ENCODE peak calls at places on chromosome 9, in six cellular contexts. H is GM23248; N is osteoblast; M is GM23338; E is coronary artery; L is CD4-positive, CD25-positive, alpha-beta regulatory T cell. F is an unnamed sample.
A peak's percentile ranks its signal among the peaks of the same experiment; 100 is the strongest.

GRCh38 chr9:87909310-87910041 is 8.3 kb upstream of the SPATA31C1 start:
- DNase-seq in H (no peak), N (no peak), M (peak; percentile 39), E (no peak), L (no peak), F (no peak)

GRCh38 chr9:130466537-130467217 is 21.9 kb downstream of the ASS1 start:
- DNase-seq in H (no peak), N (no peak), M (no peak), E (no peak), L (no peak), F (no peak)

GRCh38 chr9:68964102-68964541 is 49.8 kb downstream of the PRKACG start:
- DNase-seq in H (no peak), N (no peak), M (no peak), E (no peak), L (no peak), F (no peak)

GRCh38 chr9:33908749-33909148 is 91.8 kb downstream of the UBE2R2 start:
- DNase-seq in H (no peak), N (no peak), M (no peak), E (no peak), L (no peak), F (no peak)

GRCh38 chr9:117002686-117003085 is 315.6 kb downstream of the TRIM32 start:
- DNase-seq in H (no peak), N (no peak), M (no peak), E (no peak), L (no peak), F (no peak)

GRCh38 chr9:123267481-123268239 is 726 bp downstream of the STRBP start:
- DNase-seq in H (no peak), N (peak; percentile 59), M (peak; percentile 41), E (peak; percentile 72), L (peak; percentile 5), F (no peak)

GRCh38 chr9:110921705-110922104 is 116.6 kb downstream of the LPAR1 start:
- DNase-seq in H (no peak), N (no peak), M (no peak), E (no peak), L (no peak), F (no peak)

GRCh38 chr9:98861881-98862501 is 54.5 kb downstream of the GALNT12 start:
- DNase-seq in H (peak; percentile 99), N (no peak), M (no peak), E (no peak), L (no peak), F (no peak)

GRCh38 chr9:90783552-90783951 is 18.1 kb upstream of the SYK start:
- DNase-seq in H (no peak), N (no peak), M (peak; percentile 89), E (no peak), L (no peak), F (no peak)

GRCh38 chr9:12817702-12818101 is 42.9 kb downstream of the LURAP1L start:
- DNase-seq in H (peak; percentile 32), N (peak; percentile 15), M (no peak), E (no peak), L (no peak), F (no peak)

GRCh38 chr9:3007331-3007730 is 163.4 kb upstream of the PUM3 start:
- DNase-seq in H (no peak), N (no peak), M (no peak), E (no peak), L (no peak), F (no peak)

GRCh38 chr9:131661954-131662621 is 77.8 kb downstream of the RAPGEF1 start:
- DNase-seq in H (no peak), N (peak; percentile 72), M (no peak), E (peak; percentile 36), L (peak; percentile 82), F (no peak)

GRCh38 chr9:131217321-131218031 is 58.8 kb downstream of the FAM78A start:
- DNase-seq in H (no peak), N (no peak), M (no peak), E (no peak), L (no peak), F (no peak)

GRCh38 chr9:129930743-129931142 is 95.5 kb downstream of the USP20 start:
- DNase-seq in H (no peak), N (no peak), M (no peak), E (no peak), L (peak; percentile 24), F (no peak)

GRCh38 chr9:130940693-130941576 is 1.9 kb upstream of the FIBCD1 start:
- DNase-seq in H (peak; percentile 55), N (peak; percentile 94), M (peak; percentile 96), E (no peak), L (peak; percentile 69), F (peak; percentile 72)

GRCh38 chr9:74555625-74556024 is 58.5 kb downstream of the RORB start:
- DNase-seq in H (no peak), N (no peak), M (no peak), E (no peak), L (no peak), F (no peak)

GRCh38 chr9:136566553-136566895 is 20.7 kb upstream of the NOTCH1 start:
- DNase-seq in H (no peak), N (no peak), M (no peak), E (no peak), L (no peak), F (no peak)

GRCh38 chr9:136563646-136564321 is 17.9 kb upstream of the NOTCH1 start:
- DNase-seq in H (no peak), N (peak; percentile 81), M (no peak), E (no peak), L (no peak), F (no peak)

GRCh38 chr9:136564379-136564988 is 18.6 kb upstream of the NOTCH1 start:
- DNase-seq in H (peak; percentile 96), N (peak; percentile 97), M (no peak), E (no peak), L (no peak), F (no peak)

GRCh38 chr9:136565722-136566552 is 20.1 kb upstream of the NOTCH1 start:
- DNase-seq in H (no peak), N (peak; percentile 87), M (no peak), E (no peak), L (no peak), F (no peak)

GRCh38 chr9:136565075-136565721 is 19.4 kb upstream of the NOTCH1 start:
- DNase-seq in H (peak; percentile 30), N (peak; percentile 77), M (no peak), E (no peak), L (no peak), F (no peak)
- H3K27ac ChIP-seq in H (peak overlapping the region; percentile 37), N (peak overlapping the region; percentile 45), M (no peak overlapping the region), E (peak overlapping the region; percentile 86), L (no peak overlapping the region), F (no peak overlapping the region)

DNA sequence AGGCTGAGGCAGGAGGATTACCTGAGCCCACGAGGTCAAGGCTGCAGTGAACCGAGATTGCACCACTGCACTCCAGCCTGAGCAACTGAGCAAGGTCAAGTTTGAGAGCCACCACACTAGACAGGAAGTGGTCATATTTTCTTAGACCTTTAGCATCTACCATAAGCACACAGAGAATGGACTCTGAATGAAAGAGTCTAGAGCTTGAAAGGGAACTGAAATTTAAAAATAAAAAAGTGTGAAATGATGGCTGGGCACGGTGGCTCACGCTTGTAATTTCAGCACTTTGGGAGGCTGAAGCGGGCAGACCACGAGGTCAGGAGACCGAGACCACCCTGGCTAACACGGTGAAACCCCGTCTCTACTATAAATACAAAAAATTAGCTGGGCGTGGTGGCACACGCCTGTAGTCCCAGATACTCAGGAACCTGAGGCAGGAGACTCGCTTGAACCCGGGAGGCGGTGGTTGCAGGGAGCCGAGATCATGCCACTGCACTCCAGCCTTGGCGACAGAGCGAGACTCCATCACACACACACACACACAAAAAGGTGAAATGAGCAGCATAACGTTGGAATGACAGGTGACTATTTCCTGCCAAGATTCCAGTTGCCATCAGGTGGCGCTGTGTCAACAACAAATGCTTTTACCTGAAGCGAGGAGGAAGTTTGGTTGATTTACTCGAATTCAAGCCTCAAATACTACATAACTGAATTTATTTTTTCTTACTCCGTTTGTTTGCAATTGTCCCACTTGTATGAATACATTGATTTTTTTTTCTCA is 21.3 kb upstream of the AK3 start:
- DNase-seq in H (peak; percentile 69), N (peak; percentile 41), M (peak; percentile 91), E (peak; percentile 83), L (peak; percentile 90), F (peak; percentile 61)
- H3K4me3 ChIP-seq in H (no peak overlapping the region), N (peak overlapping the region; percentile 54), M (peak overlapping the region; percentile 1), E (peak overlapping the region; percentile 50), L (peak overlapping the region; percentile 37), F (no peak overlapping the region)

DNA sequence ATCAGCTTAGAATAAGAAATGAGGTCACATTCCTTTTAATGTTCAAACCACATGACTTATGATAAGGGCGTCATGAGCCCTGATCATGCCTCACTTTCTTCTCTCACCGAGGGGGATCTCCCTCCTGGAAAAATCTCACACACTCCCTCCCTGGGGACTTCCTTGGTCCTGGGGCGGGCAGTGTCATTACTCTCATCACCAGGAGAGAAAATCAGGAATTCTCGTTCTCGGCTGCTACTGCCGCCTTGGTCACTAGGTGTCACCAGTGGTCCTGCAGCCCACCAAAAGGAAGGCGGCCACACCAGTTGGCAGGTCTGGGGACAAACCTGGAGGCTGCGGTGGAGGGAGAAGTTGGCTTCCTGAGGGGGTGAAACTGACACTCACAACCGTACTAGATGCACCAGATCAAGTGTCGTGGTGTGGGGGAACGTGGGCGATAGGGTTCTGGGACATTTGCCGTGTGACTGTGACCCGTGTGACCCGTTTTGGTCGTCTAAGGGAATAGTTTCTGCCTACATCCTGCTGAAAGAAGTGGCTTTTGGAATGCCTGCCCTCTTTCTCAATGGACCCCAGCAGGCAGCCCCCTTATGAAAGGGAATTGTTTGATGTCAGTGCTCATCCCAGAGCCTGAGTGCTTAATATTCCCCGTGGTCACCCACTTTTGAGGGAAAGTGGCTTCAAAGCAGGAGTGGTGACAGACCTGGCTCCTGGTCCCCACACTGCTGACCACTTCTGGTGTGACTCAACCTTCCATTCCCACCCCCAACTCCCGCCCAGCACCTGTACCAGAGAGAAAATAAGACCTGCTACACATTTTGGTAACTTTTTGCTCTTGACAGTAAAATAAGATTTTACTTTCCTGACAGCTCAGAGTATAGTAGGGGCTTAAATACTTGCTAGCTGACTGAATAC is 63.2 kb downstream of the ACER2 start:
- DNase-seq in H (peak; percentile 76), N (peak; percentile 92), M (peak; percentile 83), E (no peak), L (peak; percentile 46), F (no peak)
- H3K27ac ChIP-seq in H (no peak overlapping the region), N (no peak overlapping the region), M (no peak overlapping the region), E (no peak overlapping the region), L (no peak overlapping the region), F (no peak overlapping the region)

DNA sequence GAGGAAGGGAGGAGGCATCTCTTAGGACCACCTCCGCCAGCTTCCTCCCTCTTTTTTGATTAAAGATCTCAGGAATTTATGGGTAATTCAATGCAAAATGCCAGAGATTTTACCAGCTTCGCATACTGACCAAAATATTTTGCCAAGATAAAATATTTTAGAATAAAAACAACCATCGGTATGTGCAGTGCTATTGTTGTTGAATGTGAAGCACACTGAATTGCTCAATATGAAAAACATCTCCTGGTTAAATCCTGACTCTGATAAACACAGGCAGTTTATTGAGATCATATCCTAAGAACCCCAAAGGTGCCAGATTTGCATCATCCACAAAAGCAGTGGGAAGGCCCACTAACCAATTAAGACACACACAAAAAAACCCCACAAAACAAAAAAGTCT is 202.4 kb downstream of the GLIS3 start:
- DNase-seq in H (peak; percentile 42), N (no peak), M (no peak), E (no peak), L (no peak), F (no peak)
- H3K4me3 ChIP-seq in H (no peak overlapping the region), N (no peak overlapping the region), M (no peak overlapping the region), E (no peak overlapping the region), L (no peak overlapping the region), F (no peak overlapping the region)

F was measured in CD8-positive, alpha-beta T cell.